ENCODE peak calls at places on chromosome 16, in nine cellular contexts. B, K, L, Q, D, W, V, S and J are unnamed samples.

GRCh38 chr16:77951788-77952187 is 70.6 kb upstream of the CLEC3A start:
- DNase-seq in B (no peak), K (no peak), L (no peak), Q (no peak), D (no peak), W (peak; percentile 67), V (peak; percentile 69), S (no peak), J (no peak)

GRCh38 chr16:27177031-27177774 is 26.1 kb upstream of the KDM8 start:
- DNase-seq in B (peak; percentile 63), K (no peak), L (peak; percentile 35), Q (no peak), D (no peak), W (no peak), V (no peak), S (no peak), J (no peak)

GRCh38 chr16:14037960-14038359 is 33.2 kb upstream of the MRTFB start:
- DNase-seq in B (no peak), K (no peak), L (no peak), Q (no peak), D (no peak), W (no peak), V (no peak), S (no peak), J (no peak)

GRCh38 chr16:75244844-75245758 is 6.3 kb downstream of the BCAR1 start:
- DNase-seq in B (peak; percentile 99), K (no peak), L (no peak), Q (peak; percentile 95), D (peak; percentile 91), W (no peak), V (peak; percentile 43), S (no peak), J (no peak)

GRCh38 chr16:55856950-55857349 is 18.2 kb downstream of the CES5A start:
- DNase-seq in B (no peak), K (no peak), L (no peak), Q (no peak), D (no peak), W (no peak), V (no peak), S (no peak), J (no peak)

GRCh38 chr16:15856901-15857778 is at the start of gene MYH11:
- DNase-seq in B (no peak), K (no peak), L (no peak), Q (peak; percentile 73), D (peak; percentile 67), W (no peak), V (no peak), S (no peak), J (no peak)

GRCh38 chr16:10345629-10346028 is 40.2 kb upstream of the ATF7IP2 start:
- DNase-seq in B (no peak), K (no peak), L (no peak), Q (no peak), D (no peak), W (no peak), V (no peak), S (no peak), J (no peak)

GRCh38 chr16:12801511-12802042 is 2.1 kb downstream of the CPPED1 start:
- DNase-seq in B (peak; percentile 88), K (peak; percentile 58), L (no peak), Q (no peak), D (peak; percentile 56), W (no peak), V (peak; percentile 83), S (no peak), J (no peak)

GRCh38 chr16:9151597-9151996 is 60.2 kb downstream of the HAPSTR1 start:
- DNase-seq in B (no peak), K (no peak), L (no peak), Q (no peak), D (no peak), W (no peak), V (no peak), S (no peak), J (no peak)

GRCh38 chr16:22898874-22899348 is 84.9 kb downstream of the HS3ST2 start:
- DNase-seq in B (peak; percentile 56), K (peak; percentile 39), L (peak; percentile 9), Q (peak; percentile 88), D (peak; percentile 85), W (peak; percentile 74), V (peak; percentile 66), S (peak; percentile 39), J (peak; percentile 75)

GRCh38 chr16:57977418-57978069 is 6.6 kb upstream of the CNGB1 start:
- DNase-seq in B (no peak), K (no peak), L (no peak), Q (no peak), D (peak; percentile 62), W (no peak), V (no peak), S (no peak), J (no peak)